ENCODE peak calls at places on chromosomes 4 and X, in ten cellular contexts. Q, P, B, I, S, L, Y, T, O and F are unnamed samples.

GRCh38 chr4:177441061-177441802 is 1.0 kb downstream of the AGA start:
- DNase-seq in L (no peak), Q (no peak), T (peak), I (no peak), Y (no peak), B (no peak), P (peak), S (no peak), O (no peak), F (peak)

GRCh38 chr4:153227501-153227900 is 23.3 kb downstream of the TRIM2 start:
- DNase-seq in P (no peak), S (no peak), L (no peak), T (peak), Q (no peak), B (no peak), Y (no peak), I (no peak), O (no peak), F (no peak)

GRCh38 chrX:28058906-28059305 is 77.7 kb upstream of the DCAF8L1 start:
- DNase-seq in I (no peak), T (no peak), L (peak), B (no peak), Y (no peak), O (no peak), P (no peak), S (no peak), Q (no peak), F (no peak)

GRCh38 chr4:3437582-3437936 is 4.2 kb upstream of the HGFAC start:
- DNase-seq in I (no peak), L (no peak), T (no peak), Q (no peak), P (no peak), O (no peak), S (no peak), Y (no peak), B (no peak), F (no peak)

GRCh38 chr4:138887341-138887740 is 128.2 kb upstream of the NOCT start:
- DNase-seq in T (no peak), S (no peak), O (no peak), P (no peak), Q (no peak), I (no peak), L (no peak), B (no peak), Y (no peak), F (no peak)

GRCh38 chr4:87180767-87181166 is 39.7 kb downstream of the KLHL8 start:
- DNase-seq in Q (no peak), Y (no peak), L (no peak), T (no peak), I (no peak), B (no peak), P (no peak), S (no peak), O (no peak), F (no peak)

GRCh38 chrX:155876704-155877103 is 4.4 kb upstream of the VAMP7 start:
- DNase-seq in P (no peak), I (no peak), B (no peak), S (no peak), T (no peak), Q (no peak), Y (no peak), L (no peak), O (no peak), F (no peak)

GRCh38 chr4:7769936-7770674 is 169.6 kb downstream of the AFAP1 start:
- DNase-seq in P (no peak), S (no peak), Y (no peak), Q (no peak), O (no peak), B (no peak), I (no peak), L (peak), T (peak), F (no peak)

GRCh38 chr4:95092762-95093161 is 335.0 kb downstream of the BMPR1B start:
- DNase-seq in B (no peak), P (no peak), I (no peak), S (no peak), Y (no peak), T (peak), Q (no peak), O (no peak), L (peak), F (no peak)

GRCh38 chrX:129629837-129630236 is 24.9 kb downstream of the APLN start:
- DNase-seq in P (no peak), S (no peak), O (no peak), I (no peak), L (no peak), Y (no peak), Q (no peak), B (no peak), T (no peak), F (no peak)

GRCh38 chr4:114563536-114564315 is 34.9 kb upstream of the UGT8 start:
- DNase-seq in S (no peak), T (no peak), B (no peak), Y (no peak), Q (no peak), P (peak), L (no peak), I (no peak), O (no peak), F (no peak)

GRCh38 chr4:22190855-22191254 is 242.3 kb upstream of the KCNIP4 start:
- DNase-seq in S (no peak), L (no peak), Q (no peak), O (no peak), P (peak), I (no peak), T (no peak), Y (no peak), B (no peak), F (no peak)

GRCh38 chr4:74640111-74640903 is 154.0 kb downstream of the BTC start:
- DNase-seq in P (peak), T (no peak), I (no peak), L (no peak), Q (no peak), S (no peak), Y (no peak), B (no peak), O (no peak), F (no peak)

GRCh38 chr4:112296949-112297483 is at the start of gene ALPK1:
- DNase-seq in O (no peak), Y (no peak), B (peak), I (peak), S (no peak), Q (no peak), T (peak), L (no peak), P (peak), F (no peak)

GRCh38 chr4:10441512-10441911 is 15.7 kb downstream of the ZNF518B start:
- DNase-seq in S (no peak), Q (no peak), L (no peak), P (no peak), Y (no peak), B (no peak), T (no peak), O (no peak), I (no peak), F (no peak)

GRCh38 chr4:26458104-26458503 is 32.2 kb downstream of the CCKAR start:
- DNase-seq in Y (no peak), L (no peak), Q (no peak), O (no peak), P (peak), S (no peak), I (no peak), T (no peak), B (no peak), F (no peak)

GRCh38 chrX:134019567-134020206 is 34.3 kb upstream of the GPC3 start:
- DNase-seq in P (no peak), Y (no peak), B (no peak), L (no peak), O (no peak), Q (no peak), S (no peak), T (peak), I (no peak), F (no peak)

GRCh38 chrX:78133561-78133960 is 5.9 kb downstream of the TAF9B start:
- DNase-seq in O (no peak), S (no peak), B (no peak), Y (no peak), T (no peak), Q (no peak), P (no peak), L (no peak), I (no peak), F (no peak)

GRCh38 chr4:126582737-126583136 is 1050.0 kb upstream of the INTU start:
- DNase-seq in Y (no peak), I (no peak), P (no peak), S (no peak), B (no peak), O (no peak), L (no peak), Q (no peak), T (no peak), F (no peak)

GRCh38 chr4:110211007-110211769 is 12.8 kb upstream of the ELOVL6 start:
- DNase-seq in B (no peak), Y (no peak), P (peak), O (no peak), Q (no peak), T (peak), S (no peak), I (no peak), L (peak), F (no peak)

GRCh38 chr4:27360651-27361347 is 500.2 kb downstream of the STIM2 start:
- DNase-seq in I (no peak), S (no peak), L (no peak), O (peak), Q (no peak), Y (no peak), B (peak), P (peak), T (peak), F (no peak)

GRCh38 chr4:184342167-184342856 is 124.6 kb upstream of the ENPP6 start:
- DNase-seq in Y (no peak), B (no peak), Q (no peak), P (no peak), S (no peak), T (no peak), O (no peak), I (no peak), L (no peak), F (no peak)

GRCh38 chr4:15938182-15938581 is 358 bp downstream of the FGFBP1 start:
- DNase-seq in I (peak), S (no peak), Y (no peak), T (no peak), P (no peak), Q (no peak), O (no peak), L (no peak), B (no peak), F (no peak)